ENCODE peak calls at places on chromosomes 1 and 21, in eight cellular contexts. A, W, O, R, N, T, J and S are unnamed samples.
A peak's percentile ranks its signal among the peaks of the same experiment; 100 is the strongest.

GRCh38 chr1:230866171-230866811 is 2.0 kb downstream of the C1orf198 start:
- DNase-seq in A (no peak), N (no peak), O (no peak), J (no peak), R (no peak), W (no peak), T (no peak), S (no peak)

GRCh38 chr1:85295006-85295431 is 18.6 kb upstream of the BCL10 start:
- DNase-seq in O (no peak), T (no peak), N (no peak), W (peak; percentile 59), J (peak; percentile 97), A (no peak), R (no peak), S (no peak)

GRCh38 chr21:15061284-15061683 is 3.5 kb downstream of the NRIP1 start:
- DNase-seq in J (no peak), T (no peak), O (no peak), N (no peak), W (no peak), R (no peak), A (no peak), S (no peak)

GRCh38 chr1:88088481-88088880 is 595.6 kb upstream of the PKN2 start:
- DNase-seq in T (no peak), J (no peak), N (no peak), W (no peak), R (no peak), A (no peak), O (no peak), S (no peak)

GRCh38 chr1:226629210-226629895 is 80.8 kb downstream of the STUM start:
- DNase-seq in J (no peak), R (no peak), T (peak; percentile 24), N (peak; percentile 45), A (no peak), W (no peak), O (no peak), S (no peak)

GRCh38 chr1:110570307-110570706 is 35.9 kb downstream of the KCNA2 start:
- DNase-seq in O (no peak), A (no peak), J (no peak), W (no peak), N (no peak), R (no peak), T (no peak), S (no peak)

GRCh38 chr1:51853360-51853759 is 25.2 kb downstream of the NRDC start:
- DNase-seq in W (no peak), A (no peak), O (no peak), R (no peak), J (no peak), N (no peak), T (no peak), S (no peak)

GRCh38 chr1:17538428-17539130 is 919 bp upstream of the ARHGEF10L start:
- DNase-seq in N (no peak), W (no peak), R (no peak), T (peak; percentile 68), A (peak; percentile 89), O (peak; percentile 49), J (no peak), S (no peak)

GRCh38 chr1:103230061-103230460 is 121.7 kb upstream of the COL11A1 start:
- DNase-seq in N (no peak), A (no peak), T (no peak), R (no peak), O (no peak), W (no peak), J (no peak), S (no peak)

GRCh38 chr1:221732052-221732451 is 9.8 kb downstream of the DUSP10 start:
- DNase-seq in N (no peak), A (no peak), W (no peak), R (no peak), O (no peak), J (peak; percentile 4), T (no peak), S (no peak)

GRCh38 chr1:109047339-109047738 is 5.4 kb upstream of the WDR47 start:
- DNase-seq in T (no peak), W (no peak), A (no peak), O (no peak), R (no peak), J (no peak), N (no peak), S (no peak)

GRCh38 chr1:24939040-24939439 is 9.0 kb upstream of the RUNX3 start:
- DNase-seq in R (no peak), A (no peak), O (no peak), T (no peak), W (no peak), J (no peak), N (no peak), S (no peak)

GRCh38 chr1:110003747-110004428 is 19.3 kb downstream of the AHCYL1 start:
- DNase-seq in A (peak; percentile 69), O (peak; percentile 60), J (peak; percentile 99), R (peak; percentile 39), W (peak; percentile 73), T (peak; percentile 67), N (peak; percentile 91), S (peak; percentile 48)

GRCh38 chr1:167642501-167642826 is 12.4 kb downstream of the RCSD1 start:
- DNase-seq in N (no peak), W (no peak), A (no peak), J (no peak), R (no peak), T (no peak), O (no peak), S (no peak)

GRCh38 chr1:58409826-58410225 is 136.7 kb downstream of the OMA1 start:
- DNase-seq in R (no peak), A (no peak), O (no peak), J (no peak), N (no peak), W (no peak), T (no peak), S (no peak)

GRCh38 chr1:35894183-35894582 is 11.2 kb downstream of the AGO1 start:
- DNase-seq in A (no peak), R (peak; percentile 29), T (peak; percentile 50), W (no peak), N (no peak), O (no peak), J (no peak), S (peak; percentile 20)

GRCh38 chr1:15453773-15454172 is 2.8 kb upstream of the CELA2A start:
- DNase-seq in R (no peak), W (no peak), O (no peak), J (no peak), T (no peak), N (no peak), A (no peak), S (no peak)

GRCh38 chr1:28508435-28508754 is 2.6 kb downstream of the RCC1 start:
- DNase-seq in T (no peak), N (no peak), W (no peak), J (no peak), O (no peak), R (no peak), A (peak; percentile 30), S (no peak)

GRCh38 chr1:28505406-28506187 is at the start of gene RCC1:
- DNase-seq in T (peak; percentile 97), J (peak; percentile 98), N (peak; percentile 98), A (peak; percentile 99), R (peak; percentile 95), O (peak; percentile 89), W (peak; percentile 97), S (peak; percentile 93)

GRCh38 chr1:28506907-28507246 is 1.0 kb downstream of the RCC1 start:
- DNase-seq in R (no peak), W (no peak), J (no peak), O (no peak), N (no peak), A (no peak), T (no peak), S (no peak)

GRCh38 chr1:28507646-28508434 is 2.0 kb downstream of the RCC1 start:
- DNase-seq in R (no peak), A (no peak), W (no peak), N (no peak), O (no peak), T (no peak), J (no peak), S (no peak)

DNA sequence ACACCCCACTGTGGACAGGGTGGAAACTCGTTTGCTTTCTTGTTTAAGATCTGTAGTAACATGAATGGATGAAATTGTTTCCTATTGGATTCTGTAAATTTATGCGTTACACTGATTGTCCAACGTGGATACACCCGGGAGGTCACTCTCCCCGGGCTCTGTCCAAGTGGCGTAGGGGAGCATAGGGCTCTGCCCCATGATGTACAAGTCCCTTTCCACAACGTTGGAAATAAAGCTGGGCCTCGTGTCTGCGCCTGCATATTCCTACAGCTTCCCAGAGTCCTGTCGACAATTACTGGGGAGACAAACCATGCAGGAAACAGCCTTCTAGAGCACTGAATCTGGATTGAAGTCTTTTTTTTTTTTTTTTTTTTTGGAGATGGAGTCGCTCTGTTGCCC is 1.4 kb downstream of the RCC1 start:
- DNase-seq in N (no peak), J (no peak), R (no peak), T (no peak), A (peak; percentile 53), O (no peak), W (no peak), S (no peak)
- H3K36me3 ChIP-seq in N (peaks cover 53% of the 10 kb centered on the region), J (peaks cover 38% of the 10 kb centered on the region), R (peaks cover 16% of the 10 kb centered on the region), T (no peaks in the 10 kb centered on the region), A (peaks cover 13% of the 10 kb centered on the region), O (peaks cover 26% of the 10 kb centered on the region), W (peaks cover 36% of the 10 kb centered on the region), S (no peaks in the 10 kb centered on the region)

GRCh38 chr1:184284900-184285299 is 101.9 kb upstream of the C1orf21 start:
- DNase-seq in R (no peak), O (no peak), N (no peak), J (no peak), W (no peak), T (no peak), A (no peak), S (no peak)
- H3K27ac ChIP-seq in R (no peak overlapping the region), O (no peak overlapping the region), N (peak overlapping the region; percentile 74), J (no peak overlapping the region), W (no peak overlapping the region), T (no peak overlapping the region), A (no peak overlapping the region), S (no peak overlapping the region)

GRCh38 chr1:180041587-180041986 is 87.0 kb downstream of the CEP350 start:
- DNase-seq in R (no peak), T (no peak), W (no peak), A (no peak), N (no peak), J (no peak), O (no peak), S (no peak)
- H3K36me3 ChIP-seq in R (no peaks in the 10 kb centered on the region), T (no peaks in the 10 kb centered on the region), W (peaks cover 3% of the 10 kb centered on the region), A (peaks cover 49% of the 10 kb centered on the region), N (peaks cover 86% of the 10 kb centered on the region), J (peaks cover 14% of the 10 kb centered on the region), O (peaks cover 36% of the 10 kb centered on the region), S (no peaks in the 10 kb centered on the region)

DNA sequence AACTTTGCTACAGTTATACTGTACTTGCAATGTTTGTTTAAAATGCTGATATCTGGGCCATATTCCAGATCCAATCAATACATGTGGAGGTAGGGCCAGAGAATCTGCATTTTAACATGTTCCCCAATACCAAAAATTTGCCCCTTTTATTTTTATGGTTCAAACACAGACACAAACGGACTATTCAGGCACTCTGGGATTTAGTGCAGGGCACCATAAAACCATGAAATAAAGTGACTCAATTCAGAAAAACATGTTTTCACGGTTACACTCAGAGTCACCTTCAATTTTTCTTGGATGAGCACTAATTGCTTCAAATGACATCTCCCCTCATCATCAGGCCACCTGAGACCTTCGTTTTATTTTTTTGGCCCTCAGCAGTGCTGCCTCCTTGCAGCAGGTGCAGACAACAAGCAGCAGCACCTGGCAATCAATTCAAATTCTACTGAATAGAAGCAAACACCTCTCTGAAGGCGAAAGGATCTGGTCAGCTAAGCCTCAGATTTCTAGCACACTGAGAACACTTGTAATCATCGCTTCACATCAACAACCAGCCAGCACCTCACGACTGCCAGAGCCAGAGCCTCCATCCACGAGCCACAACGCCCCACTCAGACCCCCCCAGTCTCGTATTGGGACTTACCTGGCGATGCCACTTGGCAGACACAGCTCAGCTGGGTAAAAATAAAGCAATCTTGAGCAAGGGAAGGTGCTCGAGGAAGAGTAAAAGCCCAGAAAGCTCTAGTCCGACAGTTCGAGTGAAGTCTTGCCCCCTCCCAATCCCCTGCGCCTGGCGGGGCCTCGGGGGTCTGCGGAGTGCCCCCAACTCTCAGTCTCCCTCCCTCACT is 1.1 kb downstream of the ERO1B start:
- DNase-seq in W (no peak), J (peak; percentile 5), O (no peak), N (no peak), A (no peak), T (no peak), R (peak; percentile 26), S (peak; percentile 8)
- H3K27ac ChIP-seq in W (no peak overlapping the region), J (no peak overlapping the region), O (peak overlapping the region; percentile 74), N (peak overlapping the region; percentile 84), A (no peak overlapping the region), T (peak overlapping the region; percentile 33), R (peak overlapping the region; percentile 72), S (no peak overlapping the region)